ENCODE peak calls at places on chromosomes 12 and 14, in seven cellular contexts. A is SK-N-SH, R is HCT116, I is H1, W is NT2/D1, U is GM12878, S is HepG2. L is an unnamed sample.

GRCh38 chr14:59189281-59189821 is 884 bp downstream of the DAAM1 start:
- DNase-seq in A (peak), R (no peak), I (peak), W (no peak), U (no peak), S (no peak), L (peak)

GRCh38 chr14:24411468-24412454 is 13.0 kb downstream of the NYNRIN start:
- DNase-seq in A (peak), R (peak), I (peak), W (no peak), U (no peak), S (peak), L (peak)

GRCh38 chr14:41986726-41987125 is 380.1 kb downstream of the LRFN5 start:
- DNase-seq in A (no peak), R (peak), I (no peak), W (no peak), U (no peak), S (no peak), L (no peak)

GRCh38 chr12:21165048-21165447 is 34.1 kb downstream of the SLCO1B1 start:
- DNase-seq in A (no peak), R (no peak), I (no peak), W (no peak), U (no peak), S (no peak), L (no peak)

GRCh38 chr12:93979189-93979588 is 169.2 kb upstream of the PLXNC1 start:
- DNase-seq in A (no peak), R (peak), I (no peak), W (no peak), U (peak), S (no peak), L (peak)

GRCh38 chr14:99514552-99515300 is 33.5 kb downstream of the CCNK start:
- DNase-seq in A (peak), R (no peak), I (no peak), W (no peak), U (no peak), S (no peak), L (no peak)

GRCh38 chr14:98173291-98173690 is 1098.7 kb downstream of the BCL11B start:
- DNase-seq in A (no peak), R (no peak), I (no peak), W (peak), U (no peak), S (no peak), L (no peak)

GRCh38 chr14:22475381-22475780 is 113.6 kb downstream of the DAD1 start:
- DNase-seq in A (no peak), R (no peak), I (no peak), W (no peak), U (no peak), S (no peak), L (no peak)

GRCh38 chr14:93207468-93208308 is 632 bp downstream of the UBR7 start:
- DNase-seq in A (peak), R (no peak), I (peak), W (peak), U (no peak), S (no peak), L (no peak)

GRCh38 chr14:23881292-23881691 is 72.3 kb upstream of the DHRS4 start:
- DNase-seq in A (no peak), R (no peak), I (no peak), W (no peak), U (no peak), S (no peak), L (no peak)

GRCh38 chr12:66190519-66191406 is 1.7 kb downstream of the IRAK3 start:
- DNase-seq in A (no peak), R (no peak), I (no peak), W (no peak), U (no peak), S (no peak), L (no peak)

GRCh38 chr14:91919814-91920213 is 27.7 kb downstream of the FBLN5 start:
- DNase-seq in A (no peak), R (no peak), I (no peak), W (no peak), U (no peak), S (no peak), L (no peak)

GRCh38 chr12:52186135-52186840 is 5.5 kb downstream of the KRT80 start:
- DNase-seq in A (no peak), R (no peak), I (no peak), W (peak), U (no peak), S (peak), L (no peak)

GRCh38 chr12:120799417-120800045 is 73.9 kb downstream of the ACADS start:
- DNase-seq in A (no peak), R (no peak), I (no peak), W (no peak), U (peak), S (peak), L (no peak)

GRCh38 chr14:31926123-31926522 is 151.0 kb upstream of the ARHGAP5 start:
- DNase-seq in A (peak), R (peak), I (no peak), W (peak), U (no peak), S (peak), L (peak)

GRCh38 chr12:2540535-2540941 is 254.2 kb upstream of the FKBP4 start:
- DNase-seq in A (no peak), R (no peak), I (no peak), W (no peak), U (no peak), S (no peak), L (no peak)

GRCh38 chr12:56086096-56086495 is 6.1 kb downstream of the ERBB3 start:
- DNase-seq in A (no peak), R (no peak), I (no peak), W (no peak), U (no peak), S (no peak), L (no peak)

GRCh38 chr14:24665440-24665991 is 31.5 kb upstream of the GZMB start:
- DNase-seq in A (no peak), R (no peak), I (no peak), W (no peak), U (peak), S (no peak), L (no peak)

GRCh38 chr12:5665615-5666014 is 233.7 kb downstream of the NTF3 start:
- DNase-seq in A (no peak), R (no peak), I (no peak), W (no peak), U (no peak), S (no peak), L (no peak)

GRCh38 chr14:69037790-69038448 is 58.8 kb upstream of the ACTN1 start:
- DNase-seq in A (peak), R (no peak), I (no peak), W (no peak), U (no peak), S (no peak), L (peak)

GRCh38 chr12:28024231-28024995 is 51.9 kb upstream of the PTHLH start:
- DNase-seq in A (no peak), R (no peak), I (no peak), W (no peak), U (no peak), S (no peak), L (no peak)

GRCh38 chr12:19972325-19973288 is 395.7 kb upstream of the PDE3A start:
- DNase-seq in A (no peak), R (no peak), I (no peak), W (no peak), U (peak), S (no peak), L (no peak)
- TF ChIP-seq YY1 in A (no peak), R (no peak), I (no peak), W (no peak), U (no peak), S (no peak), L (no peak)

GRCh38 chr14:103518416-103519042 is 4.1 kb downstream of the CKB start:
- DNase-seq in A (peak), R (no peak), I (peak), W (no peak), U (no peak), S (peak), L (peak)
- TF ChIP-seq YY1 in A (no peak), R (no peak), I (no peak), W (no peak), U (peak), S (no peak), L (no peak)

GRCh38 chr12:132375747-132376463 is 46.5 kb upstream of the GALNT9 start:
- DNase-seq in A (no peak), R (no peak), I (no peak), W (no peak), U (no peak), S (no peak), L (no peak)
- TF ChIP-seq YY1 in A (no peak), R (no peak), I (no peak), W (no peak), U (no peak), S (no peak), L (no peak)

GRCh38 chr14:47186491-47186890 is 488.9 kb downstream of the MDGA2 start:
- DNase-seq in A (no peak), R (no peak), I (no peak), W (no peak), U (no peak), S (no peak), L (no peak)
- TF ChIP-seq YY1 in A (no peak), R (no peak), I (no peak), W (no peak), U (no peak), S (no peak), L (no peak)

GRCh38 chr14:85604021-85604420 is 74.1 kb downstream of the FLRT2 start:
- DNase-seq in A (no peak), R (no peak), I (no peak), W (no peak), U (no peak), S (no peak), L (no peak)

GRCh38 chr14:85604671-85605070 is 74.7 kb downstream of the FLRT2 start:
- DNase-seq in A (no peak), R (no peak), I (no peak), W (no peak), U (no peak), S (no peak), L (no peak)

GRCh38 chr14:85602366-85602765 is 72.4 kb downstream of the FLRT2 start:
- DNase-seq in A (no peak), R (no peak), I (no peak), W (no peak), U (no peak), S (no peak), L (no peak)

DNA sequence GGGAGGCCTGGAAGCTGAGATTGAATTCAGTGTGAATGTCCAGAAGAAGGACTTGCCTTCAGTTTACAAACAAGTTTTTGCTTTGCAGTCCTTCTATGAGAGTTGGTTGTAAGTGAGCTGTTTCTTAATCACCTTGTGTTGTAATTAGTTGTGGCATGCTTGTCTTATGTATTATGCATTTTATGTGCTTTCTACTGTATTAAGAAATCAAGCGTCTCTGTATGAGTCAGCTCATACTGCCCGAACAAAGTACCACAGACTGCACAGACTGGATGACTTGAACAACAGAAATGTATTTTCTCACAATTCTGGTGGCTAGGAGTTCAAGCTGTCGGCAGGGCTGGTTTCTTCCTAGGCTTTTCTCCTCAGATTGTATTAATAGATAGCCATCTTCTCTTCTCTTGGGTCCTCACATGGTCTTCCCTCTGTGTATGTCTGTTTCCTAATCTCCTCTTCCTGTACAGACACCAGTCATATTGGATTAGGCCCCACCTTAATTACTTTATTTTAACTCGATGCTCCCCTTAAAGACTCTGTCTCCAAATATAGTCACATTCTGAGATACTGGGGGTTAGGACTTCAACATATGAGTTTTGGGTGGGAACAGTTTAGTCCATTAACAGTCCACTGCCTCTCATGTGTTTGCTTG is 77.8 kb downstream of the FLRT2 start:
- DNase-seq in A (no peak), R (no peak), I (no peak), W (no peak), U (no peak), S (no peak), L (no peak)
- TF ChIP-seq YY1 in A (no peak), R (no peak), I (no peak), W (no peak), U (no peak), S (no peak), L (no peak)

GRCh38 chr12:106171117-106171750 is 32.5 kb upstream of the NUAK1 start:
- DNase-seq in A (no peak), R (no peak), I (no peak), W (no peak), U (no peak), S (no peak), L (no peak)
- TF ChIP-seq YY1 in A (no peak), R (no peak), I (no peak), W (no peak), U (no peak), S (no peak), L (no peak)

DNA sequence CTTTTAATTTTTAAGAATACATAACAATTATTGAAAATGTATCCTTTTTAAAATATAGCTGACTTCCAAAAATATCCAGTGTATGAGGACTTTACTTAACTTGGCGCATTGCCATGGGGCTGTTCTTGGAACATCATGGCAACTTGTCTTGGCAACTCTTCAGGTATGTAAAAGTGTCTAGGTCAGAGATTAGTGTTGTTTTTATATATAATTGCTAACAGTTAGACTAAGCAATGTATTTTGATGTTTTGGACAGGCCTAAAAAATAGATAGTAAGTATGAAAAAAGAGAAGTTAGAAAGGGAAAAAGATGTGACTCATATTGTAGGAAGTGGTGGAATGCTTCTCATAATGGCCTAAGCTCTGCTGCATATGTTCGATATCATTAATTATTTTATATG is 70.9 kb downstream of the MON2 start:
- DNase-seq in A (no peak), R (no peak), I (no peak), W (no peak), U (no peak), S (no peak), L (no peak)
- TF ChIP-seq YY1 in A (no peak), R (no peak), I (no peak), W (no peak), U (no peak), S (no peak), L (no peak)

L was measured in K562.